ENCODE peak calls at places on chromosomes 5 and 9, in five cellular contexts. X, A, D, W and B are unnamed samples.

GRCh38 chr5:148290271-148291195 is 21.7 kb upstream of the SPINK7 start:
- DNase-seq in X (peak; percentile 43), W (no peak), A (no peak), D (no peak), B (no peak)

GRCh38 chr9:127463891-127464290 is 12.6 kb downstream of the LRSAM1 start:
- DNase-seq in W (no peak), A (no peak), D (peak; percentile 41), X (peak; percentile 50), B (peak; percentile 13)

GRCh38 chr5:91235194-91235793 is 147.8 kb downstream of the ARRDC3 start:
- DNase-seq in A (no peak), W (no peak), D (no peak), X (no peak), B (no peak)

GRCh38 chr9:133569891-133570651 is 35.6 kb downstream of the ADAMTSL2 start:
- DNase-seq in D (no peak), A (peak; percentile 86), W (no peak), X (no peak), B (no peak)

GRCh38 chr5:33166971-33167370 is 273.8 kb upstream of the TARS1 start:
- DNase-seq in D (no peak), X (no peak), A (no peak), W (no peak), B (no peak)

GRCh38 chr9:122948313-122948712 is 7.5 kb downstream of the RABGAP1 start:
- DNase-seq in W (no peak), X (no peak), D (no peak), A (no peak), B (no peak)

GRCh38 chr5:83368317-83368716 is 103.2 kb upstream of the VCAN start:
- DNase-seq in D (no peak), X (peak; percentile 21), A (peak; percentile 47), W (no peak), B (no peak)

GRCh38 chr9:14097215-14097614 is 216.7 kb downstream of the NFIB start:
- DNase-seq in W (no peak), A (no peak), D (peak; percentile 30), X (peak; percentile 90), B (no peak)

GRCh38 chr5:120152472-120152871 is 311.6 kb upstream of the PRR16 start:
- DNase-seq in A (no peak), D (no peak), W (no peak), X (peak; percentile 93), B (no peak)

GRCh38 chr9:4771788-4772187 is 21.0 kb upstream of the RCL1 start:
- DNase-seq in X (no peak), W (no peak), A (no peak), D (no peak), B (no peak)

GRCh38 chr9:4764033-4764432 is 23.0 kb upstream of the AK3 start:
- DNase-seq in A (no peak), X (no peak), D (no peak), W (no peak), B (no peak)

GRCh38 chr9:4768681-4769080 is 24.1 kb upstream of the RCL1 start:
- DNase-seq in W (no peak), X (no peak), D (no peak), A (no peak), B (no peak)

GRCh38 chr9:4774209-4774608 is 18.5 kb upstream of the RCL1 start:
- DNase-seq in X (peak; percentile 88), D (no peak), A (no peak), W (no peak), B (no peak)

DNA sequence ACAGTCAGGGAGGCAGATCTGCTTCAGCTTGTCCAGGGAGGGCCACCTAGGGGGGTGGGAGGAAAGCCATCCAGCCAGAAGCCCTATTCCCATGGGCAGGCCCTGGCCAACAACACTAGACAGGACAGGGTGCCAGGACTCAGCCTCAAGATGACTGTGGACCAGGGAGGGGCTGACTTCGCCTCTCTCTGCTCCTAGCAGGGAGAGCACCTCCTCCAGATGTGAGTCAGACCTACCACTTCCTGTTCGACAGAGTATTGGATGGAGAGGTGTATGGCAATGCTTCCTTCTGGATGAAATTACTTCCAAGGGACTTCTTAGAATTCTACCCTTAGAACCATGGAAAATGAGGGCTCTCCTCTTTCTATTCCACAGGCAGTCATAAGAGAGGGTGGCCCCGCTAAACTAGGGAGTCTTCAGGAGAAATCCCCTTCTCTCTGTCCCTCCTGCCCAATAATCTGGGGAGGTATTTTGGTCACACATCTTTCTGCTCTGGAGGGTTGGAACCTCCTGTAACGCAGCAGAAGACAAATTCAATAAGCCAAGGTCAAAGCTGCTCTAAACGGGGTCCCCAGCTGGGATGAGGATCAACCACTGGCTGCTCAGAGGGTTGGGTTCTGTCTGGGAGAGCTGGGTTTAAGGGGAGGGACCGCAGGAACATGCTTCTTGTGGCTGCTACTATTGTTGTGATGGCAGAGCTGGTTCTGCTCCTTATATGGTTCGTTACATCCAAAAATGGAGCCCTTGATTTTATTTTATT is 23.2 kb upstream of the RCL1 start:
- DNase-seq in A (no peak), X (peak; percentile 70), W (no peak), D (no peak), B (no peak)
- TF ChIP-seq CTCF in A (no peak), X (no peak), W (no peak), D (no peak), B (no peak)

DNA sequence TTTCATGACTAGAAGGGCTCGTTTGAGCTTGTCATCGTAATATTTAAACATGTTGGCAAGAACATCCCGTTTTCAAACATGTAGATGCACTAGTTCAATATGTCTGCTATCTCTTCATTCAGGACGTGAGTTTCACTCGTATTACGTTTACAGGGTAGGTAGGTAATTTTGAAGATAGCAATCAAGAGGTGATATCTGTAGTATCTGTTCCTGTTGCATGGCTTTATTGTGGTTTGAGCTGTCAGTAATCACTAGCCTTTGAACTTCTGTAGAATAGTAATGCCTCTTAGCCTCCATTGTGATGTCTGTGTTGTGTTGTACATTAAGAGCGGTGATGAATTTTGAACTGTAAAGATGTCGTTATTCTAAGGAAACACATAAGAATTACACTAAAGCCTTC is 74.9 kb downstream of the NLN start:
- DNase-seq in W (no peak), X (no peak), A (no peak), D (no peak), B (no peak)
- TF ChIP-seq CTCF in W (no peak), X (no peak), A (no peak), D (no peak), B (no peak)

DNA sequence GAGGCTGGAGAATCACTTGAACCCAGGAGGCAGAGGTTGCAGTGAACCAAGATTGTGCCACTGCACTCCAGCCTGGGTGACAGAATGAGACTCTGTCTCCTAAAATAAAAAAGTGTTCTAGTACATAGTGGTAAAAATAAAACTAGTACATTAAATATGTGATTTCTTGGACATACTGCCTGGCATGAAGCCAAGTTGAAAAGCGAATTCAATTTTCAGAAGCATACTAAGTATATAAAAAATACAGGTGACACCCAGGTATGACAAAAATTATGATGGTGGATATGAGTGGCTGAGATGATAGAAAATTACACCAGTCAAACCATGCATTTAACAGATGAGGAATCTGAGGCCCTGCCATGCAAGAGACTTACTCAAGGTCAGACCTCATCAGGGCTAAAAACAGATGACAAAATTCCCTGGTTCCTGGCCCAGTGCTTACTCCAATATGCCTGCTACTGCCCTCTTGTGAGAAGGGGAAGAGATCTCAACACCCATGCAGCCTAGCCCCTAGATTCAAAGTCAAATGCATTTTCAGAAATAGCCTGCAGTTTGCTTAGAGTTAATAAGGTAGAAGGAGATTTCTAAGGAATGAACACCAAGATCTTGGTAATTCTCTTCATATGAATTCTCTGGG is 46.6 kb upstream of the GNPDA1 start:
- DNase-seq in A (no peak), W (no peak), D (peak; percentile 47), X (peak; percentile 54), B (no peak)
- TF ChIP-seq CTCF in A (no peak), W (no peak), D (peak; percentile 66), X (peak; percentile 25), B (no peak)

GRCh38 chr9:68653141-68653595 is 51.9 kb upstream of the PIP5K1B start:
- DNase-seq in D (no peak), A (no peak), W (no peak), X (no peak), B (no peak)
- TF ChIP-seq CTCF in D (no peak), A (no peak), W (no peak), X (no peak), B (no peak)

GRCh38 chr5:155969510-155969909 is 357.5 kb upstream of the SGCD start:
- DNase-seq in A (no peak), W (no peak), D (no peak), X (no peak), B (no peak)

GRCh38 chr5:155978805-155979204 is 348.2 kb upstream of the SGCD start:
- DNase-seq in X (no peak), W (no peak), A (no peak), D (no peak), B (no peak)

GRCh38 chr5:155974369-155974768 is 352.6 kb upstream of the SGCD start:
- DNase-seq in A (no peak), X (no peak), W (no peak), D (no peak), B (no peak)
- TF ChIP-seq CTCF in A (no peak), X (no peak), W (no peak), D (no peak), B (no peak)

DNA sequence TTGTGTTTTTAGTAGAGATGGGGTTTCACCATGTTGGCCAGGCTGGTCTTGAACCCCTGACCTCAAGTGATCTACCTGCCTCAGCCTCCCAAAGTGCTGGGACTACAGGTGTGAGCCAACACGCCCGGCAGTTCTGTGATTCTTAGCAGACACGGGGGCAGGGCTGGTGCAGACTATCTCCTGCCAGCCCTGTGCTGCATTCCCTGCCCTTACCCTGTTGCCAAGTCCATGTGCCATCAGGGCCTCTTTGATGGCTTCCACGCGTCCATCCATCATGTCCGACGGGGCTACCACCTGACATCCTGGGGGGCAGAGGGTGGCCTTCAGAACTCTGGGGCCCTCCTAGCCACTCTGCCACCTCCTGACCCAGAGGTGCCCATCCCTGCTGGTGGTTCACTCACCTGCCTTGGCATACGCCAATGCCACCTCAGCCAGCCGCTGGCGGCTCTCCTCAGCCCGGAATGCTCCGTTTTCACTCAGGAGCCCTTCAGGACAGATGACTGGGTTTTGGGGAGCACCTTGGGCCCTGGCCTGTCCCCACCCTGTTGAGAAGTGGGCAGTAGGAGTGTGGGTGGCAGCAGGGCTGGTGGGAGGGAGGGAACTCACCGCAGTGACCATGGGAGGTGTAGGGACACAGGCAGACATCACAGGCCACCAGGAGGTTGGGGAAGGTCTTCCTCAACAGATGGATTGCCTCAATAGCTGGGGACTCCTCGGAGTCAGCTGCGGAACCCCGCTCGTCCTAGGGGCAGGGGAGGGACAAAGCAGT is 10.7 kb downstream of the ALAD start:
- DNase-seq in X (no peak), W (no peak), A (no peak), D (no peak), B (no peak)
- TF ChIP-seq CTCF in X (no peak), W (no peak), A (no peak), D (no peak), B (no peak)